ENCODE peak calls at places on chromosomes 1 and 21, in ten cellular contexts. V, W, Z, Y, G, H, P, M, R and A are unnamed samples.

GRCh38 chr1:205948000-205948399 is 4.7 kb upstream of the SLC26A9 start:
- ATAC-seq in W (no peak), Z (no peak), V (no peak), H (no peak), P (no peak), G (no peak), M (no peak), Y (peak; percentile 33), R (no peak), A (no peak)

GRCh38 chr21:44347911-44348451 is 5.4 kb upstream of the TRPM2 start:
- ATAC-seq in Y (no peak), G (no peak), V (no peak), H (no peak), Z (no peak), R (peak; percentile 78), P (no peak), M (no peak), W (no peak), A (no peak)

GRCh38 chr1:117895482-117896114 is 33.8 kb downstream of the GDAP2 start:
- ATAC-seq in G (peak; percentile 51), W (peak; percentile 78), Z (no peak), V (peak; percentile 41), R (peak; percentile 60), P (peak; percentile 92), H (peak; percentile 70), Y (peak; percentile 98), M (peak; percentile 88), A (peak; percentile 92)

GRCh38 chr1:91537281-91538069 is 36.8 kb downstream of the CDC7 start:
- ATAC-seq in W (peak; percentile 60), Y (no peak), R (peak; percentile 52), M (no peak), V (peak; percentile 86), G (peak; percentile 55), H (no peak), P (no peak), Z (peak; percentile 72), A (no peak)

GRCh38 chr21:32328595-32328994 is 29.9 kb downstream of the MRAP start:
- ATAC-seq in M (no peak), W (peak; percentile 27), G (peak; percentile 7), R (no peak), Z (no peak), V (no peak), Y (no peak), P (no peak), H (no peak), A (no peak)

GRCh38 chr1:29444782-29445325 is 208.5 kb downstream of the PTPRU start:
- ATAC-seq in Z (no peak), V (no peak), H (no peak), G (no peak), Y (no peak), W (no peak), P (no peak), R (no peak), M (no peak), A (no peak)

GRCh38 chr1:18240906-18241305 is 133.3 kb downstream of the IGSF21 start:
- ATAC-seq in W (no peak), M (no peak), Y (no peak), V (no peak), G (no peak), R (no peak), Z (no peak), P (no peak), H (no peak), A (no peak)

GRCh38 chr1:77889240-77889637 is 815 bp downstream of the NEXN start:
- ATAC-seq in V (peak; percentile 4), H (no peak), Z (peak; percentile 2), M (no peak), Y (no peak), W (peak; percentile 56), P (no peak), R (peak; percentile 41), G (peak; percentile 29), A (no peak)

GRCh38 chr1:897176-897575 is 26.5 kb upstream of the SAMD11 start:
- ATAC-seq in Z (no peak), W (no peak), P (no peak), R (no peak), V (no peak), Y (no peak), M (no peak), G (no peak), H (no peak), A (no peak)

GRCh38 chr1:58789322-58789856 is 5.5 kb upstream of the JUN start:
- ATAC-seq in P (no peak), M (no peak), G (no peak), Y (no peak), Z (no peak), R (no peak), H (no peak), V (no peak), W (no peak), A (no peak)

GRCh38 chr1:204104331-204105222 is 31.7 kb downstream of the SOX13 start:
- ATAC-seq in H (peak; percentile 75), G (no peak), W (peak; percentile 11), Z (peak; percentile 62), Y (peak; percentile 63), R (peak; percentile 62), P (peak; percentile 68), M (peak; percentile 64), V (peak; percentile 66), A (peak; percentile 51)

GRCh38 chr1:78535286-78535685 is 44.5 kb downstream of the PTGFR start:
- ATAC-seq in W (no peak), Y (no peak), P (no peak), G (no peak), R (no peak), H (no peak), V (no peak), M (no peak), Z (no peak), A (no peak)

GRCh38 chr1:167492509-167492910 is 25.8 kb downstream of the CD247 start:
- ATAC-seq in W (no peak), P (peak; percentile 84), G (no peak), Z (no peak), R (peak; percentile 15), Y (peak; percentile 52), V (no peak), M (peak; percentile 79), H (no peak), A (peak; percentile 59)

GRCh38 chr1:5646486-5646885 is 345.7 kb downstream of the NPHP4 start:
- ATAC-seq in M (no peak), V (no peak), Z (peak; percentile 17), W (no peak), G (no peak), H (no peak), R (no peak), P (no peak), Y (no peak), A (no peak)

GRCh38 chr21:31408306-31409088 is 64.4 kb upstream of the TIAM1 start:
- ATAC-seq in V (peak; percentile 73), W (peak; percentile 32), H (no peak), Z (peak; percentile 58), G (peak; percentile 49), P (no peak), R (no peak), Y (no peak), M (no peak), A (no peak)

GRCh38 chr1:3889952-3890351 is 10.1 kb downstream of the C1orf174 start:
- ATAC-seq in M (peak; percentile 51), R (peak; percentile 50), G (no peak), W (no peak), V (no peak), Y (no peak), P (no peak), H (no peak), Z (no peak), A (peak; percentile 44)

GRCh38 chr1:167077868-167078210 is 12.3 kb downstream of the GPA33 start:
- ATAC-seq in V (peak; percentile 64), Z (no peak), R (no peak), W (no peak), H (no peak), G (no peak), M (no peak), Y (no peak), P (no peak), A (no peak)

GRCh38 chr1:229479660-229480399 is 28.3 kb downstream of the NUP133 start:
- ATAC-seq in R (no peak), V (no peak), W (no peak), M (no peak), G (no peak), H (no peak), P (no peak), Y (peak; percentile 82), Z (no peak), A (no peak)